ENCODE peak calls at places on chromosome 12, in four cellular contexts. V is ovary, T is suprapubic skin, W is adrenal gland. E is an unnamed sample. For H3K4me1, the result is how much of the 10 kb centered on the place peaks cover.

GRCh38 chr12:69091447-69092022 is 147.8 kb upstream of the CPSF6 start:
- DNase-seq in V (no peak), T (no peak), W (no peak), E (no peak)

GRCh38 chr12:118126119-118126757 is 9.7 kb upstream of the PEBP1 start:
- DNase-seq in V (peak), T (no peak), W (peak), E (peak)

GRCh38 chr12:71430756-71431155 is 8.8 kb upstream of the LGR5 start:
- DNase-seq in V (no peak), T (no peak), W (no peak), E (no peak)

GRCh38 chr12:7905071-7905470 is 30.9 kb downstream of the SLC2A3 start:
- DNase-seq in V (no peak), T (no peak), W (no peak), E (no peak)

GRCh38 chr12:89504560-89505346 is 19.8 kb downstream of the GALNT4 start:
- DNase-seq in V (no peak), T (no peak), W (no peak), E (no peak)

GRCh38 chr12:111584959-111585358 is 14.2 kb downstream of the ATXN2 start:
- DNase-seq in V (no peak), T (no peak), W (no peak), E (no peak)

GRCh38 chr12:232731-233614 is 19.0 kb upstream of the SLC6A12 start:
- DNase-seq in V (no peak), T (peak), W (no peak), E (no peak)

GRCh38 chr12:5593998-5594397 is 162.1 kb downstream of the NTF3 start:
- DNase-seq in V (no peak), T (no peak), W (no peak), E (no peak)

GRCh38 chr12:101655400-101655799 is 42.0 kb upstream of the CHPT1 start:
- DNase-seq in V (no peak), T (no peak), W (no peak), E (no peak)

GRCh38 chr12:96208801-96209534 is 14.8 kb downstream of the ELK3 start:
- DNase-seq in V (no peak), T (no peak), W (no peak), E (no peak)

GRCh38 chr12:53670966-53671365 is 4.9 kb downstream of the ATP5MC2 start:
- DNase-seq in V (no peak), T (no peak), W (no peak), E (no peak)

GRCh38 chr12:112901271-112901670 is 5.5 kb upstream of the OAS1 start:
- DNase-seq in V (no peak), T (no peak), W (no peak), E (no peak)

GRCh38 chr12:58777815-58778214 is 142.5 kb downstream of the LRIG3 start:
- DNase-seq in V (no peak), T (no peak), W (no peak), E (no peak)

GRCh38 chr12:1357171-1357570 is 237.2 kb downstream of the FBXL14 start:
- DNase-seq in V (no peak), T (no peak), W (no peak), E (no peak)

GRCh38 chr12:49043856-49044258 is 16.7 kb downstream of the KMT2D start:
- DNase-seq in V (no peak), T (peak), W (peak), E (peak)

GRCh38 chr12:11832100-11832499 is 182.6 kb downstream of the ETV6 start:
- DNase-seq in V (no peak), T (no peak), W (no peak), E (no peak)

GRCh38 chr12:113170457-113170856 is 14.8 kb downstream of the DDX54 start:
- DNase-seq in V (no peak), T (no peak), W (no peak), E (no peak)

GRCh38 chr12:22377731-22378496 is 43.4 kb upstream of the ST8SIA1 start:
- DNase-seq in V (no peak), T (no peak), W (no peak), E (no peak)

GRCh38 chr12:76242813-76243540 is 105.2 kb downstream of the BBS10 start:
- DNase-seq in V (no peak), T (no peak), W (no peak), E (no peak)

GRCh38 chr12:39145175-39145999 is 240.0 kb upstream of the CPNE8 start:
- DNase-seq in V (peak), T (no peak), W (peak), E (peak)

GRCh38 chr12:128798543-128799341 is 25.0 kb downstream of the SLC15A4 start:
- DNase-seq in V (no peak), T (no peak), W (no peak), E (no peak)

GRCh38 chr12:63078911-63079310 is 72.1 kb downstream of the AVPR1A start:
- DNase-seq in V (no peak), T (no peak), W (no peak), E (no peak)

GRCh38 chr12:63093711-63094110 is 57.3 kb downstream of the AVPR1A start:
- DNase-seq in V (no peak), T (no peak), W (no peak), E (no peak)

GRCh38 chr12:54579696-54580333 is 8.6 kb downstream of the PPP1R1A start:
- DNase-seq in V (peak), T (peak), W (peak), E (peak)

GRCh38 chr12:30725739-30726138 is 29.0 kb downstream of the CAPRIN2 start:
- DNase-seq in V (no peak), T (no peak), W (no peak), E (no peak)

GRCh38 chr12:58841058-58841798 is 79.1 kb downstream of the LRIG3 start:
- DNase-seq in V (no peak), T (no peak), W (no peak), E (no peak)

GRCh38 chr12:73361156-73361866 is 1089.1 kb downstream of the TRHDE start:
- DNase-seq in V (no peak), T (no peak), W (no peak), E (no peak)

GRCh38 chr12:44317651-44318126 is 481.8 kb downstream of the TMEM117 start:
- DNase-seq in V (no peak), T (no peak), W (no peak), E (no peak)

GRCh38 chr12:13073191-13073590 is 29.0 kb downstream of the FAM234B start:
- DNase-seq in V (no peak), T (no peak), W (no peak), E (no peak)

GRCh38 chr12:100138048-100138907 is 4.4 kb downstream of the BLTP3B start:
- DNase-seq in V (no peak), T (no peak), W (no peak), E (no peak)

GRCh38 chr12:94832105-94832504 is 171.4 kb downstream of the NDUFA12 start:
- DNase-seq in V (no peak), T (no peak), W (no peak), E (no peak)

GRCh38 chr12:131637986-131638385 is 72.9 kb upstream of the SFSWAP start:
- DNase-seq in V (no peak), T (no peak), W (no peak), E (no peak)

GRCh38 chr12:68175566-68176033 is 16.1 kb upstream of the IFNG start:
- DNase-seq in V (no peak), T (no peak), W (no peak), E (no peak)

GRCh38 chr12:119096429-119097202 is 82.1 kb upstream of the HSPB8 start:
- DNase-seq in V (no peak), T (no peak), W (no peak), E (no peak)

GRCh38 chr12:93657076-93657475 is 20.1 kb upstream of the CRADD start:
- DNase-seq in V (no peak), T (no peak), W (no peak), E (no peak)

GRCh38 chr12:42588308-42588836 is 1.2 kb downstream of the PRICKLE1 start:
- DNase-seq in V (no peak), T (no peak), W (no peak), E (no peak)

DNA sequence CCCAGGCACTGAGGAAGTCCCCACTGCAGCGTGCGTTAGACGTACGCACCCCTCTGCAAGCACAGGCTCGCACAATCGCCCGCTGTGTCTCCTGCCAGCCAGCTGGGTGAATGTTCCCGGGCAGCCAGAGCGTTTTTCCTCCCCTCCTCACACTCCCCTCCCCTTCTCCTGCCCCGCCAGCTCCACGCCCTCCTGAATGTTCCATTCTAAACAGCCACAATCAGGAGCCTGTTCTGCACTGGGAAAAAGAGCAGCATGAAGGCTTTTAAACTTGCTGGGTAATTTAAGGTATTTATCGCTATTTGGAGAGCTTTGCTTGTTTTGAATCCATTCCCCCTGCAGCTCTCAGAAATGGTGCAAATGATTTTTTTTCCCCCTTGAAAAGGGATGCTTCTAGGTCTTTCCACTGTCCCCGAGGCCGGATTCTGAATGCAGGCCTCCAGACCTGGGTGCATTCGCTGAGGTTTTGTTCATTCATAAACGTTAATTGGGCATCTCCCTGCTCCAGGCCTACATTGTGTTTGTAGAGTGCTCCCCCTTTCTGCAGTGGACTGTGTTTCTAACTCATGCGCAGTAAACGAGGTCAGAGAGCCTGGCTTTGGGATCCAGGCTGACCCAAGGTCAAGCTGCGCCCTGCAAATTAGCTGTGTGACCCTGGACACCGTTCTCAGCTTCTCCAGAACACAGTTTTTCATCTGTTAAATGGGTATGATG is 212.5 kb downstream of the CHST11 start:
- DNase-seq in V (peak), T (no peak), W (peak), E (peak)
- H3K4me1 ChIP-seq in V (under half), T (half or more), W (under half), E (half or more)

GRCh38 chr12:51834411-51834810 is 14.1 kb downstream of the FIGNL2 start:
- DNase-seq in V (no peak), T (no peak), W (no peak), E (no peak)
- TF ChIP-seq CTCF in V (no peak), T (no peak), W (no peak), E (no peak)

GRCh38 chr12:52054231-52054837 is 3.1 kb downstream of the NR4A1 start:
- DNase-seq in V (peak), T (no peak), W (peak), E (no peak)
- TF ChIP-seq POLR2A in V (no peak), T (no peak), W (peak), E (no peak)

DNA sequence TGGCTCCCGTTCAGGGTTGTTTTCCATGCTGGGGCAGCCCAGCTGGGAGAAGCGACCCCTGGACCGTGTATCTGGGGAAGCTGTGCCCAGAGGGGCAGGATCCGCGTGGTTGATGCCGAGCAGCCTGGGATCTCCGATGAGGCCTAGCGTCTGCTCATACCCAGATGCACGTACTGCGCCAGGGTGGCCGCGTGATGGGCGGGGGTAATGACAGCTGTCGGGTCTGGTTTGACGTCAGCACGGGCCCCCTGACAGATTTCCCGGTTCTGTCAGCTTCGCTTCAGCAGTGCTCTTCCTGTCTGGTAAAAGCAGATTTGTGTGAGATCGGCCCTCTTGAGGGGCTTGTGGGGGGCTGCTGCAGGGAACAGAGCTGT is 147.3 kb downstream of the TSPAN9 start:
- DNase-seq in V (no peak), T (no peak), W (no peak), E (peak)
- H3K4me1 ChIP-seq in V (under half), T (under half), W (under half), E (half or more)

DNA sequence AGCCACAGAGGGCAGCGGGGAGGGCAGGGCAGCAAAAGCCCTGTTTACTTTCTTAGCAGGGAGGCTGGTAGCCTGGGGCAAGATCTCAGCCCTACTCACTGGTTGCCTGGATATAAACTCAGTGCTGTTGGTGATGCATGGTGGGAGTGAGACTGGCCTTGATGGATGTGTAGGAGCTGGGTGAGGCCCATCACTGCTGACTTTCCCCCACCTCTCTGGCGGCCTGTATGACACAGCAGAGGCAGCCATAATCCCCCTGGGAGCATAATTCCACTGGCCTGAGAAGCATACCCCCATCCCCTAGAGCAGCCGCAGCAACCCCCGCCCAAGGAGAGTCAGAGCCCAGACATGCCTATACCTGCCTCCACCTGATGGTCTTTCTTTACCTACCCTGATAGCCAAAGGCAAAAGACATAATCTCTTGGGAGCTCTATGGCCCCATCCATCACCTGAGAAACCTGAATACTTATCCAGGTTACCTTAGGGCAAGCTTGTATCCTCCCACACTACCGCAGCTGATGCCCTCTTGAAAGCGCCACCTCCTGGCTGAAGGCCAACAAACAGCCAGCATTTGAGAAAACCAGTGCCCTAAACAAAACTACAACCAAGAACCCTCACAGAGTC is 59.3 kb downstream of the DNAI7 start:
- DNase-seq in V (no peak), T (no peak), W (no peak), E (no peak)
- TF ChIP-seq CTCF in V (no peak), T (no peak), W (no peak), E (no peak)

GRCh38 chr12:56224102-56224701 is at the start of gene NABP2:
- DNase-seq in V (peak), T (peak), W (peak), E (peak)
- TF ChIP-seq POLR2A in V (peak), T (no peak), W (no peak), E (no peak)

GRCh38 chr12:116186482-116187157 is 90.9 kb downstream of the MED13L start:
- DNase-seq in V (no peak), T (no peak), W (no peak), E (no peak)

GRCh38 chr12:116188581-116188980 is 88.9 kb downstream of the MED13L start:
- DNase-seq in V (no peak), T (no peak), W (no peak), E (no peak)

GRCh38 chr12:116184766-116185165 is 92.7 kb downstream of the MED13L start:
- DNase-seq in V (no peak), T (no peak), W (no peak), E (no peak)

GRCh38 chr12:116187158-116187511 is 90.4 kb downstream of the MED13L start:
- DNase-seq in V (no peak), T (no peak), W (no peak), E (no peak)

DNA sequence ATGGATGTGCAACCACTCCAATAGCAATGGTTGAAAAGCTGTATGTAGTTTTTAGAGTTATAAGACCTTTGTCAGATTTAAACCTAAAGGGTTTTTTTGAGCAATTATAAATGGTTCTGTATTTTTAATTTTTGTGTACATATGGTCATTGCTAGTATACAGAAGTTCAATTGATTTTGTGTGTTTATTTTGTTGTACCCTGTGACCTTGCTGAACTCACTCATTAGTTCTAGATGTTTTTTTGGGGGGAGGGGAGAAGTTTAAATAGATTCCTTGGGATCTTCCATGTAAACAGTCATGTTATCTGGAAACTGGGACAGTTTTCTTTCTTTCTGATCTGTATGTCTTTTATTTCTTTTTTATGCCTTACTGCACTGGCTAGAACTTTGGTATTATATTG is 87.8 kb downstream of the MED13L start:
- DNase-seq in V (no peak), T (no peak), W (no peak), E (no peak)
- H3K4me1 ChIP-seq in V (under half), T (under half), W (under half), E (under half)

GRCh38 chr12:91367234-91367849 is 184.7 kb upstream of the DCN start:
- DNase-seq in V (no peak), T (no peak), W (no peak), E (no peak)

GRCh38 chr12:91356405-91356804 is 173.8 kb upstream of the DCN start:
- DNase-seq in V (no peak), T (no peak), W (no peak), E (no peak)

GRCh38 chr12:91364591-91365184 is 182.1 kb upstream of the DCN start:
- DNase-seq in V (no peak), T (no peak), W (no peak), E (no peak)

GRCh38 chr12:91357381-91357780 is 174.8 kb upstream of the DCN start:
- DNase-seq in V (no peak), T (no peak), W (no peak), E (no peak)

DNA sequence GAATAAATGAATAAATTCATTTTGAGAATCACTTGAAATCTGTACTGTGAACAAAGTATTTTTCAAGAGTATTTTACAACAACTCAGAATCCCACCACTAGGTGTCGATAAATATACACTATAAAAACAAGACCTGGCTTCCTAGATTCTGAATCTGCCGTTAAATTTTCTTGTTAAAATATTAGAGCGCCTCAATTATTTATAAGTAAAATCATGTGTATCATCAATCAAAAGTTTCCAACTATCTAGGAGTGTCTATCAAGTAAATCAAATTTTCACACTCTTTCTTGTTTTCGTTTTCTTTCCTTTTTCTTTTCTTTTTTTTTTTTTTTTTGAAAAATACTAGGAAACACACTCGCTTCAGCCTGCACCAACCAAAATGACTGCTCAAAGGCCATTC is 179.2 kb upstream of the DCN start:
- DNase-seq in V (no peak), T (no peak), W (no peak), E (no peak)
- TF ChIP-seq CTCF in V (peak), T (peak), W (peak), E (peak)

GRCh38 chr12:47963340-47964040 is at the start of gene TMEM106C:
- DNase-seq in V (peak), T (peak), W (peak), E (peak)
- TF ChIP-seq POLR2A in V (peak), T (no peak), W (no peak), E (no peak)

DNA sequence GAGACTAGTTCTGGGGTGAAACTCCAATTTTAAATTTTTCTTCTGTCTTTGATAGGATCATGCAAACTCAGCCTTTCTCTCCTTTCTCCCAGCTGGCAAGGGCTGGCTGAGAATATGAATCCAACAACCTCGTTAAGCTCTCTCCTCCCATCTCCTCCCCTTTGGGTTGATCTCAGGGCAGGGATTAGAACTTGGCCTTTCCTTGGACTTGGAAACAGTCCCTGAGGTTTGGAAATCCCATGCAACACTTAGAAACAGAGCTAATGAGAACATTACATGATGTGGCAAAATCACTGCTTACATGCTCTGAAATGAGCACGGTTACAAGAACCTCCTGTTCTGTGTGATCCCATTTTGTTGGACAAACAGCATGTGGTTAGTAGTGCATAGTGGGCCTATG is 31.6 kb downstream of the ACACB start:
- DNase-seq in V (peak), T (peak), W (no peak), E (no peak)
- H3K4me1 ChIP-seq in V (under half), T (under half), W (under half), E (under half)